ENCODE peak calls at places on chromosomes 5 and 9, in four cellular contexts. A is astrocyte, Z is kidney, K is neural progenitor cell. J is an unnamed sample. For H3K9me3, the result is how much of the 10 kb centered on the place peaks cover.

GRCh38 chr9:1048853-1049252 is 1.3 kb upstream of the DMRT2 start:
- DNase-seq in Z (no peak), K (no peak), A (no peak), J (no peak)

GRCh38 chr5:13408616-13409015 is 535.9 kb downstream of the DNAH5 start:
- DNase-seq in K (no peak), Z (no peak), A (peak), J (no peak)

GRCh38 chr9:16143947-16144890 is 591.4 kb downstream of the CCDC171 start:
- DNase-seq in K (no peak), Z (no peak), A (peak), J (no peak)

GRCh38 chr5:150152636-150153462 is 2.8 kb downstream of the PDGFRB start:
- DNase-seq in Z (no peak), A (no peak), K (no peak), J (peak)

GRCh38 chr9:125476645-125477044 is 215.0 kb downstream of the GAPVD1 start:
- DNase-seq in K (no peak), Z (no peak), A (no peak), J (no peak)

GRCh38 chr5:116142495-116142894 is 57.7 kb downstream of the COMMD10 start:
- DNase-seq in A (no peak), Z (no peak), K (no peak), J (no peak)

GRCh38 chr9:36802171-36802920 is 229.7 kb downstream of the MELK start:
- DNase-seq in Z (no peak), K (no peak), A (peak), J (peak)

GRCh38 chr9:89021154-89021803 is 30.0 kb downstream of the S1PR3 start:
- DNase-seq in A (peak), Z (peak), K (no peak), J (peak)

GRCh38 chr9:89445801-89446228 is 52.1 kb downstream of the SEMA4D start:
- DNase-seq in K (no peak), A (no peak), Z (peak), J (no peak)

GRCh38 chr5:156322666-156323065 is 4.3 kb upstream of the SGCD start:
- DNase-seq in Z (no peak), A (no peak), K (no peak), J (peak)

GRCh38 chr9:18393340-18394130 is 80.4 kb upstream of the ADAMTSL1 start:
- DNase-seq in A (peak), Z (peak), K (no peak), J (peak)

GRCh38 chr5:73296772-73297171 is 123.8 kb downstream of the TMEM174 start:
- DNase-seq in Z (no peak), A (peak), K (no peak), J (peak)
- H3K4me3 ChIP-seq in Z (no peak), A (no peak), K (no peak), J (no peak)

GRCh38 chr9:87497604-87498045 is at the start of gene DAPK1:
- DNase-seq in Z (peak), K (peak), A (peak), J (peak)

GRCh38 chr9:87498816-87499454 is 1.3 kb downstream of the DAPK1 start:
- DNase-seq in A (no peak), K (peak), Z (no peak), J (no peak)

GRCh38 chr9:87498046-87498815 is 564 bp downstream of the DAPK1 start:
- DNase-seq in A (peak), K (peak), Z (peak), J (peak)

GRCh38 chr9:87494970-87495471 is 2.6 kb upstream of the DAPK1 start:
- DNase-seq in K (no peak), A (no peak), Z (no peak), J (no peak)

DNA sequence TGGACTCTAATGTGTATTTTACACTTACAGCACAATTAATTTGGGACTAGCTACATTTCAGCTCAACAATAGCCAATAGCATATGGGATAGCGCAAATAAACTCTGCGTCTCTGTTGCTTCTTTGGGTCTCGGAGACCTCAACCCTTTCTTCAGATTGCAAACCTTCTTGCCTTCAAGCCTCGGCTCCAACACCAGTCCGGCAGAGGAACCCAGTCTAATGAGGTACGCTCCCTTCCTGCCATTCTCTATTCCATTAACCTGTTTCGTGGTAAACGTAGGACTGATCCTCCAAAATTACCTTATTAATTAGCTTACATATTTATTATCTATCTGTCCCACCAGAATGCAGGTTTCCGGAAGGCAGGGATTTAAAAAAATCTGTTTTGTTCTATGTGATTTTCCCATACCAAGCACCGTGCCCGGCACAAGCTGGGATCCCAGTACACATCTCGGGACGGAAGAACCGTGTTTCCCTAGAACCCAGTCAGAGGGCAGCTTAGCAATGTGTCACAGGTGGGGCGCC is 525 bp upstream of the DAPK1 start:
- DNase-seq in Z (no peak), K (peak), A (no peak), J (no peak)
- H3K9ac ChIP-seq in Z (peak), K (no peak), A (peak), J (peak)

DNA sequence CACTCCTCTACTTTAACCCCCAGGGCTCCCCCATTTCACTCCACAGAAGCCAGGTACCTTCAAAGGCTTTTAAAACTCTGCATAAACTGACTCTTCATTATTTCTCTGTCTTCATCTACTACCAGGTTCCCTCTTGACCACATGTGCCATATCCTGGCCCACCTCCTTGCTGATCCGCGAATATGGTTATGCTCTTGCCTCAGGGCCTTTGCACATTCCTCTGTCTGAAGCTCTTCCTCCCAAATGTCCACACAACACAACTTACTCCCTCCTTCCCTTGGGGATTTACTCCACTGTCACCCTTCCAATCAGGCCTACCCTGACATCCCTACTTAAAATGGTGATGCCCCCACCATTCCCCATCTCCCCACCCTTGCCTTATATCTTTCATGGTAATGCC is 134.6 kb upstream of the ANKRD55 start:
- DNase-seq in K (no peak), A (no peak), Z (no peak), J (no peak)
- H3K9me3 ChIP-seq in K (under half), A (under half), Z (under half), J (under half)

GRCh38 chr9:134640491-134641172 is 971 bp upstream of the COL5A1 start:
- DNase-seq in Z (no peak), A (no peak), K (peak), J (no peak)

GRCh38 chr9:134641173-134641985 is at the start of gene COL5A1:
- DNase-seq in K (peak), Z (peak), A (peak), J (peak)

GRCh38 chr9:134643306-134643705 is 1.7 kb downstream of the COL5A1 start:
- DNase-seq in Z (no peak), K (peak), A (no peak), J (peak)

GRCh38 chr9:134642385-134643181 is 980 bp downstream of the COL5A1 start:
- DNase-seq in K (peak), A (peak), Z (peak), J (peak)

GRCh38 chr9:134641989-134642384 is 384 bp downstream of the COL5A1 start:
- DNase-seq in A (no peak), K (peak), Z (no peak), J (no peak)
- H3K4me3 ChIP-seq in A (peak), K (peak), Z (no peak), J (peak)

GRCh38 chr5:171391996-171392577 is 4.4 kb downstream of the NPM1 start:
- DNase-seq in A (no peak), Z (no peak), K (no peak), J (no peak)
- H3K9ac ChIP-seq in A (peak), Z (no peak), K (no peak), J (no peak)

DNA sequence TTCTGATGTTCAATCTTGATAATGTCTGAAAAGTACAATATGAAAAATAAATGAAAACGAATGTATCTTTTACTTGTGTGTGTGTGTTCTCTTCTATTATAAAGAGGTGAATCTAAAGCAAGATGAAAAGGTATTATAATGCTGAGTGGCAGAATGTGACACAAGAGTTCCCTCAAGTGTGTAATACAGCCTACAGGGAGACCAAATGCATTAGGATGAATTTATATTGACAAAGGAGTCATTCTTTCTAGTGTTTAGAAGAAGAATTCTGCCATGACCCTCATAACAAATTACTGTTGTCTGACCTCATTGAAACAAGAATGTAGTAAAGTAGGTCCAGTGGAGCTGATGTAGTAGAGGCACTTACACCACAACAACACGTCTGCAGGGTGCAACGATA is 1119.0 kb upstream of the CDH10 start:
- DNase-seq in Z (no peak), K (no peak), A (no peak), J (no peak)
- H3K9me3 ChIP-seq in Z (under half), K (under half), A (under half), J (under half)

J was measured in adipocyte.